ENCODE peak calls at places on chromosomes 13 and 19, in six cellular contexts. B, T, R, J, Y and Z are unnamed samples.
A peak's percentile ranks its signal among the peaks of the same experiment; 100 is the strongest.

GRCh38 chr13:28856284-28856683 is 36.1 kb downstream of the MTUS2 start:
- DNase-seq in B (no peak), J (no peak), Y (no peak), R (no peak), T (no peak), Z (no peak)

GRCh38 chr19:12195501-12195860 is 32.6 kb downstream of the ZNF136 start:
- DNase-seq in Y (no peak), T (peak; percentile 0), J (peak; percentile 54), B (no peak), R (no peak), Z (no peak)

GRCh38 chr13:28657784-28658538 is 969 bp upstream of the POMP start:
- DNase-seq in B (peak; percentile 58), J (no peak), T (no peak), R (no peak), Y (peak; percentile 56), Z (no peak)

GRCh38 chr19:19444694-19445155 is 39.2 kb downstream of the GATAD2A start:
- DNase-seq in J (peak; percentile 36), T (no peak), R (no peak), Y (peak; percentile 48), B (peak; percentile 36), Z (peak; percentile 13)

GRCh38 chr13:102555914-102556553 is 40.8 kb upstream of the TPP2 start:
- DNase-seq in R (no peak), T (peak; percentile 17), B (peak; percentile 26), J (peak; percentile 53), Y (peak; percentile 31), Z (peak; percentile 72)

GRCh38 chr19:21317821-21318220 is 11.4 kb downstream of the ZNF708 start:
- DNase-seq in B (no peak), J (peak; percentile 22), R (no peak), T (no peak), Y (no peak), Z (no peak)

GRCh38 chr13:108368240-108368898 is 98.9 kb downstream of the TNFSF13B start:
- DNase-seq in T (no peak), R (no peak), B (no peak), Y (no peak), J (no peak), Z (no peak)

GRCh38 chr19:44447864-44448674 is at the start of gene ZNF229:
- DNase-seq in B (peak; percentile 94), Y (peak; percentile 94), R (peak; percentile 83), T (peak; percentile 79), J (peak; percentile 98), Z (peak; percentile 47)

GRCh38 chr19:12194827-12195500 is 32.1 kb downstream of the ZNF136 start:
- DNase-seq in R (no peak), J (peak; percentile 92), T (peak; percentile 53), Y (no peak), B (peak; percentile 6), Z (peak; percentile 81)

GRCh38 chr19:39297931-39298634 is 1.9 kb downstream of the IFNL1 start:
- DNase-seq in T (no peak), J (no peak), R (no peak), B (no peak), Y (no peak), Z (no peak)

GRCh38 chr13:51885651-51886050 is 23.9 kb downstream of the CCDC70 start:
- DNase-seq in J (no peak), T (no peak), B (no peak), R (no peak), Y (no peak), Z (no peak)

GRCh38 chr13:44739539-44739938 is 163.4 kb upstream of the TSC22D1 start:
- DNase-seq in R (no peak), J (peak; percentile 21), Y (peak; percentile 81), B (peak; percentile 15), T (no peak), Z (peak; percentile 70)

GRCh38 chr19:7168941-7169340 is 99.4 kb downstream of the ZNF557 start:
- DNase-seq in R (no peak), B (peak; percentile 29), Y (no peak), T (no peak), J (no peak), Z (no peak)

GRCh38 chr13:55160911-55161310 is 1979.8 kb upstream of the PRR20A start:
- DNase-seq in T (no peak), Y (no peak), B (no peak), J (no peak), R (no peak), Z (no peak)

GRCh38 chr19:16739546-16739945 is 19.9 kb downstream of the NWD1 start:
- DNase-seq in R (no peak), Y (peak; percentile 14), B (no peak), J (no peak), T (no peak), Z (no peak)

GRCh38 chr19:40348125-40348913 is at the start of the genes C19orf47 and PLD3:
- DNase-seq in B (peak; percentile 99), T (peak; percentile 97), J (peak; percentile 99), Y (peak; percentile 99), R (peak; percentile 96), Z (peak; percentile 100)

GRCh38 chr13:94542917-94543316 is 53.0 kb downstream of the TGDS start:
- DNase-seq in Y (no peak), R (no peak), J (no peak), B (no peak), T (no peak), Z (no peak)

GRCh38 chr13:94550030-94550738 is 45.8 kb downstream of the TGDS start:
- DNase-seq in T (no peak), R (no peak), Y (no peak), J (no peak), B (peak; percentile 52), Z (peak; percentile 50)

GRCh38 chr13:100356889-100357288 is 231.7 kb downstream of the GGACT start:
- DNase-seq in B (peak; percentile 64), J (no peak), R (no peak), Y (peak; percentile 28), T (no peak), Z (peak; percentile 46)

GRCh38 chr13:67008075-67008668 is 222.0 kb downstream of the PCDH9 start:
- DNase-seq in T (no peak), R (no peak), B (no peak), J (no peak), Y (no peak), Z (no peak)

GRCh38 chr13:51324714-51325440 is 14.6 kb upstream of the SERPINE3 start:
- DNase-seq in T (no peak), Y (no peak), J (no peak), R (no peak), B (no peak), Z (no peak)

GRCh38 chr13:103471896-103472295 is 405.7 kb upstream of the SLC10A2 start:
- DNase-seq in J (peak; percentile 96), Y (no peak), B (no peak), T (no peak), R (no peak), Z (peak; percentile 96)

GRCh38 chr19:51676566-51677083 is 16.5 kb upstream of the SPACA6 start:
- DNase-seq in J (no peak), B (no peak), Y (no peak), T (no peak), R (no peak), Z (no peak)

GRCh38 chr13:53782400-53783030 is 753.9 kb downstream of the OLFM4 start:
- DNase-seq in J (peak; percentile 75), B (peak; percentile 17), R (peak; percentile 47), Y (peak; percentile 50), T (peak; percentile 63), Z (peak; percentile 79)

GRCh38 chr19:31270897-31271568 is 78.2 kb downstream of the TSHZ3 start:
- DNase-seq in J (no peak), R (no peak), Y (no peak), B (peak; percentile 58), T (no peak), Z (no peak)

GRCh38 chr13:97223711-97224461 is 1.8 kb downstream of the MBNL2 start:
- DNase-seq in B (peak; percentile 96), J (peak; percentile 90), T (peak; percentile 52), Y (peak; percentile 94), R (peak; percentile 52), Z (peak; percentile 94)

GRCh38 chr19:49690073-49690655 is 752 bp upstream of the CPT1C start:
- DNase-seq in T (no peak), J (peak; percentile 38), B (no peak), R (no peak), Y (peak; percentile 22), Z (no peak)

DNA sequence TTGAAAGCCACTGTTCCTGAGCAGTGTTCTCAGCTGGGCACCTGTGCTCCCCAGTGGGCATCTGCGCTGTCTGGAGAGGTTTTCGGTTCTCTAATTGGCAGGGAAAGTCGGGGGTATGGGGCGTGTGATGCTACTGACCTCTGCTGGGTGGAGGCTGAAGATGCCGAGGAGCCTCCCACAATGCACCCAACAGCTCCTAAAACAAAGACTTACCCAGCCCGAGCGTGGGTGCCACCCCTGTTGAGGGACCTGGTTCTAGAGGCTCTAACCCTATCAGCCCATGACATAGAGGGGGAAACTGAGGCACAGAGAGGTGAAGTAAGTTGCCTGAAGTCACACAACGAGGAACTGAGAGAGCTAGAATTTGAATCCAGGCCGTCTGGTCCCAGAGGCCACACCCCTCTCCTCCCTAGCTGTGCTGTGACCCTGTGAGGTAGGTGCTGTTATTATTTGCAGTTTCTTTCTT is 2.3 kb downstream of the SPACA4 start:
- DNase-seq in J (peak; percentile 68), R (peak; percentile 76), Y (no peak), B (no peak), T (no peak), Z (no peak)
- H3K4me3 ChIP-seq in J (no peak overlapping the region), R (no peak overlapping the region), Y (peak overlapping the region; percentile 22), B (no peak overlapping the region), T (no peak overlapping the region), Z (no peak overlapping the region)

GRCh38 chr19:18322318-18322758 is 538 bp downstream of the LSM4 start:
- DNase-seq in B (peak; percentile 65), J (peak; percentile 83), T (no peak), Y (peak; percentile 82), R (no peak), Z (peak; percentile 46)
- H3K4ac ChIP-seq in B (peak overlapping the region; percentile 85), J (peak overlapping the region; percentile 95), T (no peak overlapping the region), Y (peak overlapping the region; percentile 96), R (peak overlapping the region; percentile 25), Z (peak overlapping the region; percentile 84)

GRCh38 chr13:74037762-74038161 is 96.4 kb downstream of the KLF12 start:
- DNase-seq in B (no peak), T (no peak), J (no peak), R (no peak), Y (no peak), Z (no peak)

GRCh38 chr13:74040200-74040599 is 94.0 kb downstream of the KLF12 start:
- DNase-seq in J (peak; percentile 93), T (peak; percentile 48), R (peak; percentile 81), Y (peak; percentile 52), B (peak; percentile 31), Z (peak; percentile 51)

GRCh38 chr13:74039667-74040066 is 94.5 kb downstream of the KLF12 start:
- DNase-seq in B (no peak), J (no peak), Y (no peak), T (no peak), R (no peak), Z (no peak)

GRCh38 chr13:74036373-74036772 is 97.8 kb downstream of the KLF12 start:
- DNase-seq in B (no peak), Y (no peak), J (peak; percentile 98), T (no peak), R (no peak), Z (peak; percentile 99)

DNA sequence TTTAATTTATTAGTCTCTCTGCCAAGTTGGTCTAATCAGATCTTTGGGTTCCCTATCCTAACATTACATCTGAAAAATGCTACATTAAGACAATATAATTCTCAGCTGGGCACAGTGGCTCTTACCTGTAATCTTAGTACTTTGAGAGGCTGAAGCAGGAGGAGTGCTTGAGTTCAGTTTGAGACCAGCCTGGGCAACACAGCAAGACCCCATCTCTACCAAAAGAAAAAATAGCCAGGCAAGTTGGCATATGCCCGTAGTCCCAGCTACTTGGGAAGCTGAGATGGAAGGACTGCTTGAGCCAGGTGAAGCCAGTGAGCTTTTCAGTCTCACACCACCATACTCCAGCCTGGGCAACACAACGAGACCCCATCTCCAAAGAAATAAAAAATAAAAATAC is 95.0 kb downstream of the KLF12 start:
- DNase-seq in R (no peak), Y (no peak), J (no peak), B (no peak), T (no peak), Z (no peak)
- H2AK5ac ChIP-seq in R (no peak overlapping the region), Y (no peak overlapping the region), J (no peak overlapping the region), B (no peak overlapping the region), T (no peak overlapping the region), Z (peak overlapping the region; percentile 29)

GRCh38 chr13:111156421-111156820 is 41.3 kb downstream of the ARHGEF7 start:
- DNase-seq in T (no peak), B (no peak), J (no peak), R (no peak), Y (no peak), Z (peak; percentile 51)
- H3K4me3 ChIP-seq in T (no peak overlapping the region), B (no peak overlapping the region), J (no peak overlapping the region), R (no peak overlapping the region), Y (no peak overlapping the region), Z (no peak overlapping the region)